ENCODE peak calls at places on chromosomes 4 and X, in eight cellular contexts. D is breast epithelium, X is stomach, I is upper lobe of left lung, S is Peyer's patch, N is HCT116, V is suprapubic skin, H is H1. K is an unnamed sample. For H3K4me1, the result is how much of the 10 kb centered on the place peaks cover.

GRCh38 chr4:123315617-123316016 is 81.0 kb upstream of the SPRY1 start:
- DNase-seq in H (no peak), S (no peak), I (no peak), D (no peak), V (no peak), N (no peak), X (no peak), K (no peak)

GRCh38 chr4:98711526-98711925 is 53.1 kb upstream of the TSPAN5 start:
- DNase-seq in I (no peak), D (no peak), V (no peak), S (no peak), N (no peak), H (no peak), X (no peak), K (no peak)

GRCh38 chr4:73092868-73093267 is 23.4 kb upstream of the COX18 start:
- DNase-seq in N (no peak), S (no peak), V (no peak), I (no peak), X (no peak), D (no peak), H (no peak), K (no peak)

GRCh38 chrX:46263494-46263893 is 281.7 kb downstream of the ZNF674 start:
- DNase-seq in V (no peak), D (no peak), N (peak), H (no peak), I (no peak), X (no peak), S (no peak), K (no peak)

GRCh38 chr4:1593038-1593417 is 91.1 kb downstream of the FAM53A start:
- DNase-seq in S (no peak), I (peak), N (no peak), D (no peak), H (no peak), X (no peak), V (peak), K (no peak)

GRCh38 chr4:13875160-13875559 is 247.6 kb upstream of the BOD1L1 start:
- DNase-seq in I (no peak), H (no peak), X (no peak), S (no peak), N (no peak), D (no peak), V (no peak), K (no peak)

GRCh38 chrX:67544281-67544680 is 460 bp downstream of the AR start:
- DNase-seq in V (no peak), X (peak), S (peak), N (no peak), D (no peak), I (no peak), H (no peak), K (no peak)

GRCh38 chr4:2101346-2102044 is 42.4 kb downstream of the NAT8L start:
- DNase-seq in N (no peak), D (no peak), I (no peak), H (no peak), X (no peak), S (no peak), V (no peak), K (no peak)

GRCh38 chr4:103354006-103354405 is 155.9 kb upstream of the CENPE start:
- DNase-seq in S (no peak), X (no peak), H (no peak), V (no peak), I (no peak), N (no peak), D (no peak), K (no peak)

GRCh38 chrX:145821291-145821897 is 3.8 kb downstream of the SLITRK2 start:
- DNase-seq in S (no peak), D (no peak), V (peak), N (no peak), I (peak), X (no peak), H (peak), K (no peak)

GRCh38 chrX:129782706-129783105 is 3.0 kb downstream of the SASH3 start:
- DNase-seq in I (no peak), H (no peak), V (no peak), N (no peak), D (no peak), X (no peak), S (no peak), K (no peak)
- H3K4me1 ChIP-seq in I (under half), H (under half), V (under half), N (under half), D (under half), X (under half), S (under half), K (under half)

DNA sequence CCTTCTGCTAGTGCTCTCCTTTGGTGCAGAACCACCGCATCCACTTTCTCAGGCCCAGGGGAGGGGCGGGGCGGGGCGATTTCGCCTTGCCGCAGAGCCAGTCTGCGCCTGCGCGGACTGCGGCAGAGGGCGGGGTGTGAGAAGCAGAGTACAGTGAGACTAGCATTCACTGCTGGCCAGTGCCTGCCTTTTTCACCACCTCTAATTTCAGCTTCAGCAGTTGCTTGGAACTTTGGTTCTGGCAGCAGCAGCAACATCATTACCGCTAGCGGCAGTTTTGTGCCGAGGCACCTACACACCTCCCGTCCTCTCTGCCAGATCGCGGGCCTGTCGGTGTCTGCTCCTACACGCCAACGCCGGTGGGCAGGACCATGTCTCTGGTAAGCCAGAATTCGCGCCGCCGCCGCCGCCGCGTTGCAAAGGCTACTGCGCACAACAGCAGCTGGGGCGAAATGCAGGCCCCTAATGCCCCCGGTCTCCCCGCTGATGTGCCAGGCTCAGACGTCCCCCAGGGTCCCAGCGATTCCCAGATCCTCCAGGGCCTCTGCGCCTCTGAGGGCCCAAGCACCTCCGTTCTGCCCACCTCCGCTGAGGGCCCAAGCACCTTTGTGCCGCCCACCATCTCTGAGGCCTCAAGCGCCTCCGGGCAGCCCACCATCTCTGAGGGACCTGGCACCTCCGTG is at the start of gene MAGEE1:
- DNase-seq in I (peak), N (peak), X (peak), V (peak), S (peak), D (peak), H (peak), K (peak)
- TF ChIP-seq POLR2A in I (peak), N (no peak), X (no peak), V (no peak), S (no peak), D (no peak), H (no peak), K (peak)

DNA sequence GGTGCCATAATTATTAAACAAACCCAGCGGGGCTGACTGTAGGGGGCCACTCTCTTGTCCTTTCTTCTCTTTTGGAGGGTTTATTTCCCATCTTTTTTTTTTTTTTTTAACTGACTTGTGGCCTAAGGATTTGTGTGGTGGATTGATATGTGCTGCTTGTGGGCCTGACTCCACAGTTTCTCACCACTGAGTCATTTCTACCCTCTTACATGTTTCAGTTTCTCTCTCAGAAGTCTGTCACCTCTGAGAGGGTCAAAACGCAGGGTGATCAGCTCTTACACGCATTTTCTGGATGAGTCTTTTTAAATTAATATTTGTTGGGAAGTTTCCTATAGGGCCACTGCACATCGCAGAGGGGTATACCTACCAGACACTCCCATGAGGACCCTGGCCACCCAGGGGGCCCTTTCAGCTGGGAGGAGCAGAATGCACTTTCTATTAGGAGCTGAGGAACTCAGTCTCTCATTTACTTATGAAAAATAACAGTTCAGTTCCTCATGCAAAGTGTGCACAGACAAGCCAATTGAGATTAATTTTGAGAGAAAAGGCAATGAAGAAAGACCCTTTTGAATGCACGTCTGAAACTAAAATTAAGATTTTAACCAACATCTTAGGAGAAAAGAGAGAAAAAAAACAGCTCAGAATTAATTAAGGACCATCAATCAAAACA is 407.9 kb downstream of the TECRL start:
- DNase-seq in V (no peak), N (no peak), H (no peak), S (no peak), I (no peak), X (no peak), D (no peak), K (no peak)
- H3K4me3 ChIP-seq in V (no peak), N (no peak), H (no peak), S (no peak), I (no peak), X (no peak), D (no peak), K (no peak)

GRCh38 chrX:11266329-11266830 is 26.8 kb upstream of the AMELX start:
- DNase-seq in H (no peak), D (no peak), V (no peak), N (no peak), I (no peak), S (no peak), X (no peak), K (no peak)
- H3K4me1 ChIP-seq in H (under half), D (under half), V (under half), N (under half), I (under half), S (under half), X (under half), K (under half)

K was measured in tibial nerve.